ENCODE peak calls at places on chromosomes 5 and 9, in five cellular contexts. R, T, Q, U and N are unnamed samples.

GRCh38 chr5:157215143-157215825 is 34.6 kb downstream of the ITK start:
- DNase-seq in T (no peak), U (no peak), R (no peak), Q (no peak), N (peak)

GRCh38 chr5:886051-886450 is 6.5 kb downstream of the BRD9 start:
- DNase-seq in T (no peak), R (peak), Q (no peak), U (no peak), N (no peak)

GRCh38 chr5:532521-533242 is 8.4 kb upstream of the SLC9A3 start:
- DNase-seq in U (no peak), T (peak), R (no peak), Q (no peak), N (no peak)

GRCh38 chr5:75734913-75735789 is 17.9 kb upstream of the POC5 start:
- DNase-seq in Q (peak), R (no peak), T (peak), U (peak), N (peak)

GRCh38 chr5:1002836-1003235 is 5.8 kb upstream of the NKD2 start:
- DNase-seq in T (no peak), R (no peak), Q (no peak), U (no peak), N (no peak)

GRCh38 chr9:28234899-28235277 is 661.6 kb upstream of the C9orf72 start:
- DNase-seq in R (no peak), U (peak), T (peak), Q (peak), N (no peak)

GRCh38 chr5:94908889-94909480 is 290.5 kb downstream of the SLF1 start:
- DNase-seq in R (no peak), Q (peak), T (peak), U (peak), N (peak)

GRCh38 chr9:70600479-70600878 is 186.0 kb upstream of the KLF9 start:
- DNase-seq in T (peak), R (peak), U (peak), Q (no peak), N (no peak)

GRCh38 chr5:56112526-56113121 is 117.9 kb upstream of the IL6ST start:
- DNase-seq in Q (peak), T (no peak), U (no peak), R (no peak), N (no peak)

GRCh38 chr9:127893392-127893791 is 6.0 kb downstream of the ST6GALNAC6 start:
- DNase-seq in U (no peak), Q (no peak), T (no peak), R (no peak), N (no peak)

GRCh38 chr9:91623004-91623403 is 199.4 kb upstream of the NFIL3 start:
- DNase-seq in R (no peak), U (no peak), Q (no peak), T (no peak), N (no peak)

GRCh38 chr9:95181845-95182244 is 135.7 kb downstream of the FANCC start:
- DNase-seq in Q (no peak), T (no peak), R (no peak), U (no peak), N (no peak)

GRCh38 chr9:95185931-95186330 is 131.6 kb downstream of the FANCC start:
- DNase-seq in R (no peak), T (no peak), U (no peak), Q (no peak), N (no peak)

GRCh38 chr9:95181226-95181818 is 136.2 kb downstream of the FANCC start:
- DNase-seq in Q (peak), T (no peak), R (no peak), U (peak), N (peak)

GRCh38 chr9:95177617-95178016 is 139.9 kb downstream of the FANCC start:
- DNase-seq in U (no peak), Q (no peak), R (no peak), T (no peak), N (no peak)

GRCh38 chr9:95182854-95183563 is 134.5 kb downstream of the FANCC start:
- DNase-seq in T (peak), Q (no peak), R (no peak), U (peak), N (no peak)
- TF ChIP-seq CTCF in T (peak), Q (peak), R (no peak), U (peak), N (no peak)

DNA sequence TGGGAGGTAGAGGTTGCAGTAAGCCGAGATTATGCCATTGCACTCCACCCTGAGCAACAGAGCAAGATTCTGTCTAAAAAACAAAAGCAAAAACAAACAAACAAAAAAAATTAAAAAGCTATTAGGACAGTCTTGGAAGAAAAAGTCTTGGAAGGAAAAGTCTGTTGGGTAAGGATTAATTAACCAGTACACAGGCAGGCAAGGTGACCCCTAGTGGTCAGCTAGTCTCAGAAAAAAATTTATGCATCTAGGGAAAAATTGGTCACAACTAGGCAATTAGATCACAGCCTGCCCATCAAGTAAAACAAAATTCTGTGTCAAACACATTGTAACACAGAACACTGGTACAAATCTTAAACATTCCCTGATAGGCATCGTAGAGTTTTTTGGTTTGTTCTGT is 6.7 kb upstream of the ANKRD18B start:
- DNase-seq in U (peak), Q (peak), T (peak), R (no peak), N (peak)
- TF ChIP-seq CTCF in U (peak), Q (peak), T (peak), R (no peak), N (peak)

DNA sequence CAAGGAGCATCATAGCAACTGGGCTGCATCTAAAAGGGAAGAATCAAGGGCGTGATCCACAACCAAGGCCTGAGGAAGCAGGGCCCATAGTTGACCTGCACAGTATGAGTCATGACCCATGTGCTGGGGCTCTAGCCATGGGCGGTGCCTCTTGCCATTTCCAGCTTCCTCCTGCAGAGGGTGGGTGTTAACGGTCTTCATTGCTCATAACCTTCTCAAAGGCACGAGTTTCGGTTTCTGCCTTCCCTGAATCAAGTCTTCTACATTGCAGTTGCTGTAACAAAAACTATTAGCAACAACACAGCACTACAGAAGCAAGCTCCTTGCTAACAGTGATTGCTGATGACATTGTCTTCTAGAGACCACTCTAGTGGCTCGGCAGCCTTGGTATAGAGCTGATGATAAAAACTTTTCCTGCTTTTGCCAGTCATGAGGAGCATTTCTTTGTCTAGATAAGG is 66.9 kb downstream of the CTSL start:
- DNase-seq in R (no peak), Q (peak), U (peak), T (peak), N (peak)
- TF ChIP-seq CTCF in R (no peak), Q (no peak), U (peak), T (no peak), N (no peak)

GRCh38 chr9:89592963-89593775 is 11.6 kb upstream of the GADD45G start:
- DNase-seq in R (no peak), Q (peak), T (peak), U (peak), N (no peak)

GRCh38 chr9:89594811-89595550 is 9.8 kb upstream of the GADD45G start:
- DNase-seq in Q (no peak), R (no peak), T (no peak), U (no peak), N (no peak)

GRCh38 chr9:89592201-89592815 is 12.5 kb upstream of the GADD45G start:
- DNase-seq in Q (no peak), T (no peak), U (no peak), R (no peak), N (no peak)

GRCh38 chr9:89595646-89596045 is 9.2 kb upstream of the GADD45G start:
- DNase-seq in R (no peak), U (no peak), Q (no peak), T (no peak), N (no peak)

DNA sequence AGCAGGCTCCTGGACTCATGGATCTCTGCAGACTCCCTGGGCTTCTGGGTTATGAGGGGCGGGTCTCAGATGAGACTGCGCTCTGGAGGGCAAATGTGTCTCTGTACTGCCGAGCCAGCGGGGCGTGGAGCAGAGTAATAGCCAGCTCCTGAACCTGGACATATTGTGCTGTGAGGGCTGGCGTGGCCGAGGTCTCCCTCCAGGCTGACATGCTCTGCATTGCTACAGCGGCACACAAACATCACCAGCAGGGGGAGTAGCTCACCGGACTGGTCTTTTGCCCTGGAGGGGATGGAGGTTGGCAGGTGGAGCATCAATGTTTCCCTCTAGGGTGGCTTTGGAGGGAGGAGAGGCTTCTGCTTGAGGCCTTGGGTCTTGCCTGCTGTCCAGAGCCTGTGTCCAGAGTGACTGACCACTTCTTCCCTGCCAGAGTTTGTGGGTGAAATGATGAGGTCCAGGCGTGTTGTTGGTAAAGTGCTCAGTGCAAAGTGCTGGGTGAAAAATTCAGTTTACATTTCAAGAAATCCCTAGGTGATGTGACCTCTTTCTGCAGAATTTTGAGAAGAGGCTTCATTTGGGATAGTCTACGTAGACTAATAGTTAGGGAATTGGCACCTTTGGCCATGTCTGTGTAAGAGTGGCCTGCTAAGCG is 10.9 kb upstream of the GADD45G start:
- DNase-seq in R (no peak), U (peak), Q (peak), T (peak), N (peak)
- TF ChIP-seq CTCF in R (no peak), U (peak), Q (peak), T (peak), N (peak)

GRCh38 chr5:28807230-28807629 is 1768.8 kb upstream of the CDH9 start:
- DNase-seq in T (no peak), Q (peak), U (peak), R (no peak), N (no peak)

GRCh38 chr5:28808967-28809810 is 1770.8 kb upstream of the CDH9 start:
- DNase-seq in Q (no peak), U (no peak), R (no peak), T (no peak), N (no peak)

GRCh38 chr5:28809811-28810750 is 1771.7 kb upstream of the CDH9 start:
- DNase-seq in T (no peak), U (no peak), R (no peak), Q (no peak), N (no peak)

DNA sequence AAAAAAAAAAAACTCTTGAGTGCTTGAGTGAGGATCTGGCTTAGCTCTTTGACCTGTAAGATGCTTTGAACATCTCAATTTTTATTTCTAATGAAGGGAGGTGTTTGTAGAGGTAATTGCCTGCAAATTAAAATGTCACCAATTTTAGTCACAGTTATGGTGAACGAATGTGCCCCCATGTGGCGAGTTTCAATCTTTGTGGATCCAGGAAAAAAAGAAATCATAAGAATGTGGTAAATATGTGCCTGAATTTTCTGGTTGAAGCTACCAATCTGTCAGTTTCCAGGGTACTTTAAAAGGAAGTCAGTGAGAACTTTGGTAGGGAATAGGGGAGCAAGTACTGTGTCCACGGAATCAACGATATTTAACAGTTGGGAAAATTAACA is 1772.4 kb upstream of the CDH9 start:
- DNase-seq in U (no peak), T (no peak), R (no peak), Q (no peak), N (no peak)
- TF ChIP-seq CTCF in U (no peak), T (no peak), R (no peak), Q (no peak), N (no peak)

DNA sequence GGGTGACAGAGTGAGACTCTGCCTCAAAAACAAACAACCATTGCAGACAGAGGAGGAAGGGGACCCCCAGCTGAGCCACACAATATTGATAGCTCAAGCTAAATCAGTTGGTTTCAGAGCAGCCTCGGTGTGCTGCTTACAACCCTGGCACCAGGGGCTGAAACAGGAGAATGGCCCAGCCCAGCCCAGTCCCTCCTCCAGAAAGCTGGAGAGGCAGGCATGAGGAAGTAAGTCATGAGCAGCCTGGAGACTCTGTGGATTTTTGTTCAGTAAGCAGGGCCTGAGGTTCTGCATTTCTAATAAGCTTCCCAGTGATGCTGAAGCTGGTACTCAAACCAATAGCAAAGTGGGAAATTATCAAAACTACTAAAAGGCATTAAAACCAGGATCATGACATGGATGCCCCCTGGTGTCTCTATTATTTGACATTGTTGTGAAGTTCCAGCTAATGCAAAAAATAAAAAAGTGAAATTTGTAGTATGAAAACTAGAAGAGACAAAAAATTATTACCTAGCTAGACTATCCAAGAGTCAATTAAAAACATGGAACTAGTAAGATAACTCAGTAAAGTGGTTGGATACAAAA is 14.2 kb downstream of the PRRT1B start:
- DNase-seq in T (no peak), Q (no peak), R (no peak), U (no peak), N (no peak)
- TF ChIP-seq CTCF in T (no peak), Q (no peak), R (no peak), U (no peak), N (no peak)

DNA sequence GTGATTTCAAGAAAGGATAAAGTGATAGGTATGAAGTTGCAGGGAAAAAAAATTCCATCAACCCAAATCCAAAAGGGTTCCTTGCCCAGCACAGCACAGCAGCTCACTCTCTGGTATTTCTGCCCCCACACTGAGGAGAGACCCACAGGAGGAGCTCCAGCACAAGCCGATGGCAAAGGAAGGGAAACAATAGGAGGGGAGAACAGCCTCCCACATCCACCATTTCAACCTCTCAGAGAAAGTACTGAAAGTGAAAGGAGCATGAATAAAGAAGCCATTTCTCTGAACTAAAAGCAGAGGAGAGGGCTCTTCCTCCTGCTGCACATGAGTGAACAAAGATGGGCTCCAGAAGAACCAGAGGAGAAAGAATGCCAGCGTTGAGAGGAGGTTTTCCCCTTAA is 54.9 kb upstream of the ZSWIM6 start:
- DNase-seq in Q (no peak), U (peak), T (no peak), R (no peak), N (peak)
- TF ChIP-seq CTCF in Q (no peak), U (peak), T (peak), R (no peak), N (no peak)

GRCh38 chr5:64973226-64973625 is 204.5 kb downstream of the CWC27 start:
- DNase-seq in Q (no peak), U (no peak), R (no peak), T (no peak), N (no peak)

GRCh38 chr5:64971990-64972389 is 203.3 kb downstream of the CWC27 start:
- DNase-seq in T (no peak), Q (no peak), U (no peak), R (no peak), N (no peak)

GRCh38 chr5:64972591-64972990 is 203.9 kb downstream of the CWC27 start:
- DNase-seq in Q (peak), R (no peak), T (no peak), U (no peak), N (no peak)

GRCh38 chr5:64971538-64971937 is 202.8 kb downstream of the CWC27 start:
- DNase-seq in U (peak), R (no peak), T (peak), Q (no peak), N (no peak)
- TF ChIP-seq CTCF in U (peak), R (no peak), T (peak), Q (no peak), N (no peak)

DNA sequence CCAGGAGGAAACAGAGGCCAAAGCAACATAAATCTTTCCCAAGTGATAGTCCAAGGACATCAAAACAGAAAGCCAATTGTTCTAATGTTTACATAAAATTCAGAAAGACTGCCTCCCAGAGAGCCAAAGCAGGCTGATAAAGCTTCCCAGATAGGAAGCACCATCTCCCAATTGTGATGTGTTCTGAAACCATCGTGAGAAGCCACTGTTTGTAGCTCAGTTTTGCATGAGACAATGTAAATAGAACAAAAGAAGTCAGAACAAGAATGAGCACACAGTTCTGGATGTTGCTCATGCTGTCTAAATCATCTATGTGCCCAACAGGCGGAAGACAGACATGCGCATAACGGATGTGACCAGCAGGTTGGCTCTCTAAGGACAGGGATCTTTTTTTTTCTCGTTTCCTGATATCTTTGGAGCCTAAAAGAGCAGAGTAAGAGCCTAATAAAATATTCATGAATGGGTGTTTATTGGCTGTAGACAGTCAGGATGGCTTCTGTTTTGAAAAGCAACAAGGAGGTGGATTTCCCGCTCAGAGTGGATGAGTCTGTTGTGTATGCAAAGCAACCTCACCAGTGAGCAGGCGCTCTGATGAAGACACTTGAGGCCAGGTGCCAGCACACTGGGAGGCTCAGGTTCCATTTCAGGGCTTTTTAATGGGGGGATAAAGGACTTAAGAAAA is 113.6 kb downstream of the GNA14 start:
- DNase-seq in Q (no peak), T (no peak), R (no peak), U (no peak), N (no peak)
- TF ChIP-seq CTCF in Q (no peak), T (no peak), R (no peak), U (no peak), N (no peak)

GRCh38 chr9:114592356-114592755 is 4.8 kb downstream of the ATP6V1G1 start:
- DNase-seq in R (no peak), T (no peak), Q (peak), U (peak), N (no peak)
- TF ChIP-seq CTCF in R (no peak), T (peak), Q (peak), U (peak), N (peak)